ENCODE peak calls at places on chromosome 11, in five cellular contexts. One of them, this sample, is unnamed.

GRCh38 chr11:80417681-80418080 is 976.9 kb upstream of the TENM4 start:
- DNase-seq in HEK293T: no peak
- DNase-seq in GM12878: no peak
- DNase-seq in HepG2: no peak
- DNase-seq in H1: no peak
- DNase-seq in this sample: no peak

GRCh38 chr11:69664103-69664775 is 10.9 kb downstream of the LTO1 start:
- DNase-seq in HEK293T: no peak
- DNase-seq in GM12878: no peak
- DNase-seq in HepG2: no peak
- DNase-seq in H1: no peak
- DNase-seq in this sample: no peak

GRCh38 chr11:253160-253885 is 16.5 kb downstream of the PSMD13 start:
- DNase-seq in HEK293T: no peak
- DNase-seq in GM12878: no peak
- DNase-seq in HepG2: no peak
- DNase-seq in H1: no peak
- DNase-seq in this sample: no peak

GRCh38 chr11:61701298-61701993 is 21.3 kb downstream of the DAGLA start:
- DNase-seq in HEK293T: peak
- DNase-seq in GM12878: no peak
- DNase-seq in HepG2: peak
- DNase-seq in H1: peak
- DNase-seq in this sample: no peak

GRCh38 chr11:61853698-61854169 is 25.6 kb downstream of the FADS2 start:
- DNase-seq in HEK293T: no peak
- DNase-seq in GM12878: no peak
- DNase-seq in HepG2: no peak
- DNase-seq in H1: no peak
- DNase-seq in this sample: no peak

GRCh38 chr11:58524232-58525036 is 16.5 kb upstream of the OR5B21 start:
- DNase-seq in HEK293T: peak
- DNase-seq in GM12878: peak
- DNase-seq in HepG2: peak
- DNase-seq in H1: peak
- DNase-seq in this sample: peak

GRCh38 chr11:7251487-7251835 is 243 bp upstream of the SYT9 start:
- DNase-seq in HEK293T: no peak
- DNase-seq in GM12878: no peak
- DNase-seq in HepG2: no peak
- DNase-seq in H1: no peak
- DNase-seq in this sample: no peak

GRCh38 chr11:96267490-96268010 is 75.4 kb downstream of the MAML2 start:
- DNase-seq in HEK293T: no peak
- DNase-seq in GM12878: peak
- DNase-seq in HepG2: no peak
- DNase-seq in H1: no peak
- DNase-seq in this sample: no peak

GRCh38 chr11:69449320-69450063 is 32.0 kb upstream of the LINC01488 start:
- DNase-seq in HEK293T: no peak
- DNase-seq in GM12878: no peak
- DNase-seq in HepG2: peak
- DNase-seq in H1: no peak
- DNase-seq in this sample: no peak

GRCh38 chr11:120834686-120835225 is 189.1 kb upstream of the TBCEL start:
- DNase-seq in HEK293T: no peak
- DNase-seq in GM12878: no peak
- DNase-seq in HepG2: no peak
- DNase-seq in H1: no peak
- DNase-seq in this sample: no peak

GRCh38 chr11:120238968-120239620 is 846 bp upstream of the POU2F3 start:
- DNase-seq in HEK293T: no peak
- DNase-seq in GM12878: no peak
- DNase-seq in HepG2: no peak
- DNase-seq in H1: no peak
- DNase-seq in this sample: no peak

GRCh38 chr11:76735841-76736240 is 47.3 kb upstream of the TSKU start:
- DNase-seq in HEK293T: no peak
- DNase-seq in GM12878: no peak
- DNase-seq in HepG2: no peak
- DNase-seq in H1: no peak
- DNase-seq in this sample: no peak

GRCh38 chr11:14075118-14075601 is 112.6 kb downstream of the SPON1 start:
- DNase-seq in HEK293T: no peak
- DNase-seq in GM12878: no peak
- DNase-seq in HepG2: no peak
- DNase-seq in H1: no peak
- DNase-seq in this sample: no peak

GRCh38 chr11:122628691-122629555 is 26.6 kb upstream of the UBASH3B start:
- DNase-seq in HEK293T: peak
- DNase-seq in GM12878: no peak
- DNase-seq in HepG2: peak
- DNase-seq in H1: peak
- DNase-seq in this sample: peak

GRCh38 chr11:96215094-96215782 is 127.8 kb downstream of the MAML2 start:
- DNase-seq in HEK293T: no peak
- DNase-seq in GM12878: peak
- DNase-seq in HepG2: no peak
- DNase-seq in H1: no peak
- DNase-seq in this sample: no peak

GRCh38 chr11:66862559-66863037 is 5.7 kb downstream of the LRFN4 start:
- DNase-seq in HEK293T: no peak
- DNase-seq in GM12878: no peak
- DNase-seq in HepG2: no peak
- DNase-seq in H1: no peak
- DNase-seq in this sample: no peak

GRCh38 chr11:11493698-11494097 is 128.1 kb downstream of the GALNT18 start:
- DNase-seq in HEK293T: no peak
- DNase-seq in GM12878: no peak
- DNase-seq in HepG2: no peak
- DNase-seq in H1: no peak
- DNase-seq in this sample: no peak

GRCh38 chr11:76798202-76798581 is 15.0 kb downstream of the TSKU start:
- DNase-seq in HEK293T: peak
- DNase-seq in GM12878: no peak
- DNase-seq in HepG2: no peak
- DNase-seq in H1: peak
- DNase-seq in this sample: no peak

GRCh38 chr11:59216654-59217640 is 4.2 kb upstream of the MPEG1 start:
- DNase-seq in HEK293T: no peak
- DNase-seq in GM12878: peak
- DNase-seq in HepG2: no peak
- DNase-seq in H1: no peak
- DNase-seq in this sample: no peak

GRCh38 chr11:12592283-12592682 is 81.9 kb upstream of the TEAD1 start:
- DNase-seq in HEK293T: no peak
- DNase-seq in GM12878: no peak
- DNase-seq in HepG2: no peak
- DNase-seq in H1: no peak
- DNase-seq in this sample: no peak
- TF ChIP-seq SUZ12 in HEK293T: no peak
- TF ChIP-seq SUZ12 in GM12878: no peak
- TF ChIP-seq SUZ12 in HepG2: no peak
- TF ChIP-seq SUZ12 in H1: no peak
- TF ChIP-seq SUZ12 in this sample: no peak

GRCh38 chr11:32884770-32885384 is 7.7 kb upstream of the QSER1 start:
- DNase-seq in HEK293T: no peak
- DNase-seq in GM12878: no peak
- DNase-seq in HepG2: no peak
- DNase-seq in H1: no peak
- DNase-seq in this sample: no peak
- TF ChIP-seq SUZ12 in HEK293T: no peak
- TF ChIP-seq SUZ12 in GM12878: no peak
- TF ChIP-seq SUZ12 in HepG2: no peak
- TF ChIP-seq SUZ12 in H1: no peak
- TF ChIP-seq SUZ12 in this sample: no peak

GRCh38 chr11:108012139-108012725 is 3.5 kb downstream of the CUL5 start:
- DNase-seq in HEK293T: no peak
- DNase-seq in GM12878: no peak
- DNase-seq in HepG2: no peak
- DNase-seq in H1: no peak
- DNase-seq in this sample: no peak

GRCh38 chr11:108008656-108009496 is at the start of gene CUL5:
- DNase-seq in HEK293T: peak
- DNase-seq in GM12878: peak
- DNase-seq in HepG2: peak
- DNase-seq in H1: peak
- DNase-seq in this sample: peak

GRCh38 chr11:108007819-108008218 is 879 bp upstream of the CUL5 start:
- DNase-seq in HEK293T: no peak
- DNase-seq in GM12878: no peak
- DNase-seq in HepG2: no peak
- DNase-seq in H1: no peak
- DNase-seq in this sample: no peak

GRCh38 chr11:108009497-108010360 is 1.0 kb downstream of the CUL5 start:
- DNase-seq in HEK293T: no peak
- DNase-seq in GM12878: no peak
- DNase-seq in HepG2: peak
- DNase-seq in H1: no peak
- DNase-seq in this sample: no peak
- TF ChIP-seq SUZ12 in HEK293T: no peak
- TF ChIP-seq SUZ12 in GM12878: no peak
- TF ChIP-seq SUZ12 in HepG2: no peak
- TF ChIP-seq SUZ12 in H1: no peak
- TF ChIP-seq SUZ12 in this sample: no peak

GRCh38 chr11:132464939-132465338 is 1067.4 kb downstream of the OPCML start:
- DNase-seq in HEK293T: no peak
- DNase-seq in GM12878: no peak
- DNase-seq in HepG2: no peak
- DNase-seq in H1: no peak
- DNase-seq in this sample: no peak

GRCh38 chr11:132466983-132467382 is 1065.3 kb downstream of the OPCML start:
- DNase-seq in HEK293T: no peak
- DNase-seq in GM12878: no peak
- DNase-seq in HepG2: no peak
- DNase-seq in H1: no peak
- DNase-seq in this sample: no peak

GRCh38 chr11:132463941-132464340 is 1068.4 kb downstream of the OPCML start:
- DNase-seq in HEK293T: no peak
- DNase-seq in GM12878: no peak
- DNase-seq in HepG2: no peak
- DNase-seq in H1: no peak
- DNase-seq in this sample: no peak
- TF ChIP-seq SUZ12 in HEK293T: no peak
- TF ChIP-seq SUZ12 in GM12878: no peak
- TF ChIP-seq SUZ12 in HepG2: no peak
- TF ChIP-seq SUZ12 in H1: no peak
- TF ChIP-seq SUZ12 in this sample: no peak

GRCh38 chr11:116224154-116224888 is 548.5 kb downstream of the BUD13 start:
- DNase-seq in HEK293T: peak
- DNase-seq in GM12878: no peak
- DNase-seq in HepG2: peak
- DNase-seq in H1: peak
- DNase-seq in this sample: peak
- TF ChIP-seq SUZ12 in HEK293T: no peak
- TF ChIP-seq SUZ12 in GM12878: no peak
- TF ChIP-seq SUZ12 in HepG2: no peak
- TF ChIP-seq SUZ12 in H1: no peak
- TF ChIP-seq SUZ12 in this sample: no peak

GRCh38 chr11:78140392-78141077 is 1.1 kb upstream of the ALG8 start:
- DNase-seq in HEK293T: no peak
- DNase-seq in GM12878: no peak
- DNase-seq in HepG2: no peak
- DNase-seq in H1: no peak
- DNase-seq in this sample: no peak
- TF ChIP-seq SUZ12 in HEK293T: no peak
- TF ChIP-seq SUZ12 in GM12878: no peak
- TF ChIP-seq SUZ12 in HepG2: no peak
- TF ChIP-seq SUZ12 in H1: no peak
- TF ChIP-seq SUZ12 in this sample: no peak

GRCh38 chr11:1906623-1907423 is 12.7 kb upstream of the TNNT3 start:
- DNase-seq in HEK293T: no peak
- DNase-seq in GM12878: no peak
- DNase-seq in HepG2: no peak
- DNase-seq in H1: no peak
- DNase-seq in this sample: no peak
- TF ChIP-seq SUZ12 in HEK293T: no peak
- TF ChIP-seq SUZ12 in GM12878: no peak
- TF ChIP-seq SUZ12 in HepG2: no peak
- TF ChIP-seq SUZ12 in H1: no peak
- TF ChIP-seq SUZ12 in this sample: no peak

This sample was measured in NT2/D1.